ENCODE peak calls at places on chromosomes 12 and 14, in seven cellular contexts. W is NT2/D1; M is naive thymus-derived CD4-positive, alpha-beta T cell; A is astrocyte of the cerebellum; B is stimulated activated CD4-positive, alpha-beta T cell treated with anti-CD3 and anti-CD28 coated beads, TNF-alpha, amount 100 ng/mL, for 48 hours; H is tibial nerve; L is GOT3. F is an unnamed sample.

GRCh38 chr14:51285102-51285501 is 45.1 kb downstream of the TMX1 start:
- DNase-seq in L (no peak), M (no peak), A (no peak), H (no peak), W (no peak), B (no peak), F (no peak)

GRCh38 chr12:111715242-111715641 is 29.4 kb downstream of the ACAD10 start:
- DNase-seq in A (no peak), H (no peak), B (no peak), M (no peak), W (no peak), L (no peak), F (no peak)

GRCh38 chr14:103923863-103924262 is 4.4 kb upstream of the TDRD9 start:
- DNase-seq in M (no peak), L (no peak), W (no peak), B (no peak), H (no peak), A (no peak), F (no peak)

GRCh38 chr12:113136990-113137511 is 1.5 kb upstream of the RASAL1 start:
- DNase-seq in M (no peak), B (no peak), W (no peak), H (no peak), A (no peak), L (no peak), F (no peak)

GRCh38 chr14:98082833-98083232 is 1189.2 kb downstream of the BCL11B start:
- DNase-seq in H (no peak), A (no peak), L (no peak), W (peak; percentile 6), B (no peak), M (no peak), F (no peak)

GRCh38 chr12:1913377-1914115 is 4.9 kb downstream of the CACNA2D4 start:
- DNase-seq in H (no peak), W (no peak), A (no peak), M (no peak), L (no peak), B (no peak), F (peak; percentile 53)

GRCh38 chr12:25052191-25053020 is 103.5 kb upstream of the BCAT1 start:
- DNase-seq in L (no peak), H (no peak), B (no peak), A (no peak), M (peak; percentile 62), W (no peak), F (no peak)

GRCh38 chr12:112664569-112664968 is 127.0 kb upstream of the RPH3A start:
- DNase-seq in M (no peak), A (no peak), B (no peak), W (peak; percentile 16), H (no peak), L (no peak), F (peak; percentile 74)

GRCh38 chr14:106625181-106625580 is 1098.8 kb downstream of the TMEM121 start:
- DNase-seq in W (no peak), H (no peak), L (no peak), B (no peak), A (no peak), M (no peak), F (no peak)

GRCh38 chr12:91432079-91432478 is 249.5 kb upstream of the DCN start:
- DNase-seq in M (no peak), A (peak; percentile 31), L (no peak), W (no peak), B (no peak), H (no peak), F (no peak)

GRCh38 chr14:66405158-66405557 is 81.0 kb upstream of the CCDC196 start:
- DNase-seq in B (no peak), A (no peak), H (no peak), M (no peak), L (no peak), W (no peak), F (no peak)

GRCh38 chr12:68951652-68952051 is 18.7 kb upstream of the CPM start:
- DNase-seq in H (no peak), L (no peak), B (no peak), A (no peak), W (no peak), M (no peak), F (no peak)

GRCh38 chr14:91398707-91399106 is 18.9 kb downstream of the CCDC88C start:
- DNase-seq in L (no peak), A (no peak), W (no peak), B (no peak), H (no peak), M (no peak), F (no peak)

GRCh38 chr12:94648578-94648977 is 1.8 kb downstream of the TMCC3 start:
- DNase-seq in W (no peak), A (no peak), H (no peak), L (no peak), M (no peak), B (no peak), F (no peak)

GRCh38 chr14:46368275-46368674 is 283.3 kb downstream of the RPL10L start:
- DNase-seq in L (no peak), B (no peak), A (no peak), W (no peak), H (no peak), M (no peak), F (no peak)

GRCh38 chr14:31541702-31542101 is 19.5 kb upstream of the NUBPL start:
- DNase-seq in A (no peak), W (no peak), H (no peak), M (no peak), L (no peak), B (no peak), F (no peak)

GRCh38 chr12:76782440-76782996 is 18.6 kb downstream of the ZDHHC17 start:
- DNase-seq in L (no peak), W (no peak), B (no peak), A (no peak), H (no peak), M (no peak), F (no peak)

GRCh38 chr14:61132336-61132735 is 148.8 kb downstream of the TMEM30B start:
- DNase-seq in B (no peak), L (no peak), A (no peak), W (no peak), M (no peak), H (no peak), F (no peak)

GRCh38 chr12:7937867-7938506 is 2.0 kb upstream of the SLC2A3 start:
- DNase-seq in M (no peak), H (no peak), A (no peak), W (no peak), L (no peak), B (no peak), F (no peak)

GRCh38 chr14:96030136-96030760 is 8.9 kb upstream of the C14orf132 start:
- DNase-seq in A (no peak), W (no peak), L (no peak), M (no peak), B (no peak), H (no peak), F (no peak)

GRCh38 chr12:133204264-133204603 is 22.9 kb downstream of the ZNF268 start:
- DNase-seq in A (no peak), W (no peak), L (no peak), H (no peak), M (no peak), B (no peak), F (no peak)

GRCh38 chr12:10364839-10365681 is 24.8 kb downstream of the KLRK1 start:
- DNase-seq in M (peak; percentile 20), L (peak; percentile 24), A (peak; percentile 82), B (peak; percentile 44), H (no peak), W (no peak), F (peak; percentile 53)